ENCODE peak calls at places on chromosomes 4 and X, in four cellular contexts. One of them, this sample, is unnamed.

GRCh38 chrX:9293051-9293496 is 171.8 kb upstream of the TBL1X start:
- DNase-seq in uterus: no peak
- DNase-seq in A549: no peak
- DNase-seq in thoracic aorta: no peak
- DNase-seq in this sample: no peak

GRCh38 chr4:73450398-73451004 is 14.5 kb downstream of the AFP start:
- DNase-seq in uterus: no peak
- DNase-seq in A549: no peak
- DNase-seq in thoracic aorta: peak; percentile 6
- DNase-seq in this sample: peak; percentile 44

GRCh38 chrX:132743086-132743485 is 215.3 kb downstream of the HS6ST2 start:
- DNase-seq in uterus: no peak
- DNase-seq in A549: no peak
- DNase-seq in thoracic aorta: no peak
- DNase-seq in this sample: no peak

GRCh38 chr4:21835712-21836111 is 112.9 kb downstream of the KCNIP4 start:
- DNase-seq in uterus: no peak
- DNase-seq in A549: no peak
- DNase-seq in thoracic aorta: no peak
- DNase-seq in this sample: no peak

GRCh38 chr4:41203841-41204240 is 10.5 kb downstream of the APBB2 start:
- DNase-seq in uterus: no peak
- DNase-seq in A549: no peak
- DNase-seq in thoracic aorta: no peak
- DNase-seq in this sample: no peak

GRCh38 chr4:107824367-107825071 is at the start of gene SGMS2:
- DNase-seq in uterus: peak; percentile 85
- DNase-seq in A549: peak; percentile 68
- DNase-seq in thoracic aorta: peak; percentile 92
- DNase-seq in this sample: peak; percentile 77

GRCh38 chr4:56863441-56864129 is 42.1 kb upstream of the SPINK2 start:
- DNase-seq in uterus: no peak
- DNase-seq in A549: no peak
- DNase-seq in thoracic aorta: no peak
- DNase-seq in this sample: no peak

GRCh38 chr4:24001945-24002640 is 112.2 kb upstream of the PPARGC1A start:
- DNase-seq in uterus: no peak
- DNase-seq in A549: no peak
- DNase-seq in thoracic aorta: no peak
- DNase-seq in this sample: no peak

GRCh38 chr4:152079543-152080293 is 318.9 kb upstream of the GATB start:
- DNase-seq in uterus: no peak
- DNase-seq in A549: no peak
- DNase-seq in thoracic aorta: no peak
- DNase-seq in this sample: no peak

GRCh38 chrX:134191276-134191675 is 45.7 kb upstream of the CCDC160 start:
- DNase-seq in uterus: no peak
- DNase-seq in A549: no peak
- DNase-seq in thoracic aorta: no peak
- DNase-seq in this sample: no peak

GRCh38 chr4:53132117-53132889 is 233.6 kb downstream of the SCFD2 start:
- DNase-seq in uterus: no peak
- DNase-seq in A549: no peak
- DNase-seq in thoracic aorta: no peak
- DNase-seq in this sample: no peak

GRCh38 chr4:107577743-107578142 is 142.3 kb downstream of the PAPSS1 start:
- DNase-seq in uterus: no peak
- DNase-seq in A549: no peak
- DNase-seq in thoracic aorta: no peak
- DNase-seq in this sample: peak; percentile 22

GRCh38 chr4:88158038-88158359 is 440 bp downstream of the ABCG2 start:
- DNase-seq in uterus: no peak
- DNase-seq in A549: no peak
- DNase-seq in thoracic aorta: no peak
- DNase-seq in this sample: no peak

GRCh38 chrX:21655901-21656586 is 2.1 kb downstream of the KLHL34 start:
- DNase-seq in uterus: no peak
- DNase-seq in A549: no peak
- DNase-seq in thoracic aorta: no peak
- DNase-seq in this sample: no peak

GRCh38 chr4:106329027-106329618 is 12.8 kb downstream of the AIMP1 start:
- DNase-seq in uterus: no peak
- DNase-seq in A549: peak; percentile 18
- DNase-seq in thoracic aorta: no peak
- DNase-seq in this sample: no peak

DNA sequence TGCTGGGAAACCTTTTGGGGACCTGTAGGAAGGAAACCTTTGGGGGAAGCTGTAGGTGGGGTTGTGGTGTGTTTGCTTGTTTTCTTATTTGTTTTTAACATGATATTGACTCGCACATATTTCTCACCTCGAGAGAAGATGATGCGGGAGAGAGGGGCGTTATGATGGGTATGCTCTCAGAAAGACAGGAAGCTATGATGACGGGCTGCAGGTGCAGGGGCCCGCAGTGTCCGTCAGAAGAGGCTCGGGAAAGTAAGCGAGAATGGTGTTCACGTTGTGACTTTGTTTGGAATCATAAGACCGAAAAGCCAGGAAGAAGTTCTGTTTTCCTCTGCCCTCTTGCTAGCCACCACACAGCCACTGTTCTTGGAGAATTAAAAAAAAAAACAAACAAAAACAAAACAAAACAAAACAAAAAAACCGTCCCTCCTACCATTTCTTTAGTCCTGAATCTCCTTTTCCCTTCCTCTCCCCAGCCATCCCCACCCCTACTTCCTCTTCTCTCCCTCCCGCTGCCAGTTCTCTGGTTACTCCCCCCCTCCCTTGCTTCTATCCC is 369 bp upstream of the BMP3 start:
- DNase-seq in uterus: no peak
- DNase-seq in A549: no peak
- DNase-seq in thoracic aorta: no peak
- DNase-seq in this sample: no peak
- H3K4me1 ChIP-seq in uterus: no peaks in the 10 kb centered on the region
- H3K4me1 ChIP-seq in A549: no peaks in the 10 kb centered on the region
- H3K4me1 ChIP-seq in thoracic aorta: peaks cover 14% of the 10 kb centered on the region
- H3K4me1 ChIP-seq in this sample: peaks cover 8% of the 10 kb centered on the region

DNA sequence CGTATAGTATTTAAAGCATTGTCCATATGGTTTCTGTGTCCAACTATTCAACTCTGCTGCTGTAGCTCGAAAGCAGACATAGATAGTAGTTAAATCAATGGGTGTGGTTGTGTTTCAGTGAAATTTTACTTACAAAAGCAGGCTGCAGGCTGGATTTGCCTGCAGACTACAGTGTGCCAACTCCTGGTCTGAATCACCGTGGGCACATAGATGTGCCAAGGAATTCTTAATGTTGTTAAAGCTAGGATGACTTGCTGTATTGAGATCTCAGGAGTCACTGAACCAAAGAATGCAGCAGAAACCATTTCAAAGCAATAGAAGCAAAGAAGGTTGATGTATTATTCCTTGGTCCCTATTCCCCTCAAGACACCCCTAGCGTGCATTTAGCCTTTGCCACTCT is 379.0 kb downstream of the STIM2 start:
- DNase-seq in uterus: no peak
- DNase-seq in A549: no peak
- DNase-seq in thoracic aorta: no peak
- DNase-seq in this sample: no peak
- H3K4me1 ChIP-seq in uterus: no peaks in the 10 kb centered on the region
- H3K4me1 ChIP-seq in A549: no peaks in the 10 kb centered on the region
- H3K4me1 ChIP-seq in thoracic aorta: peaks cover 20% of the 10 kb centered on the region
- H3K4me1 ChIP-seq in this sample: no peaks in the 10 kb centered on the region

DNA sequence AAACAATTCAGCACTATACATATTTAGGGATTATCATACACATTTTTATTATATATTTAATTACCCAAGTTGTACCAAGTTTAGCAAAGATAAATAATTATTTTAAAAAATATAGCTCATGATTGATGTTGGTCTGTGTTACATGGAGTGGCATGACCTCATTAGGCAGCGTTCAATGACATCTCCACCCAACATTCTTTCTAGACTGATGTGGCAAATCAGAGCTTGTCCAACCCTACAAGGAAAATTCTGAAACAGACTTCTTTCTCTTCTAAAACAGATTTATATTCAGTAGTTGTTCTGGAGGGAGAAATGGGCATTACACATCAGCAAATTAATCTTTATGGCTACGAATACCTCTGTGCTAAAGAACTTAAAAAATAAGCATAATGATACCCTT is 189.7 kb downstream of the PDGFC start:
- DNase-seq in uterus: no peak
- DNase-seq in A549: no peak
- DNase-seq in thoracic aorta: no peak
- DNase-seq in this sample: no peak
- H3K4me1 ChIP-seq in uterus: peaks cover 8% of the 10 kb centered on the region
- H3K4me1 ChIP-seq in A549: peaks cover 23% of the 10 kb centered on the region
- H3K4me1 ChIP-seq in thoracic aorta: peaks cover 39% of the 10 kb centered on the region
- H3K4me1 ChIP-seq in this sample: peaks cover 35% of the 10 kb centered on the region

GRCh38 chrX:44244008-44244407 is 99.5 kb downstream of the EFHC2 start:
- DNase-seq in uterus: no peak
- DNase-seq in A549: no peak
- DNase-seq in thoracic aorta: no peak
- DNase-seq in this sample: no peak

GRCh38 chrX:44241551-44241950 is 101.9 kb downstream of the EFHC2 start:
- DNase-seq in uterus: no peak
- DNase-seq in A549: no peak
- DNase-seq in thoracic aorta: no peak
- DNase-seq in this sample: no peak

GRCh38 chrX:44247468-44247867 is 96.0 kb downstream of the EFHC2 start:
- DNase-seq in uterus: no peak
- DNase-seq in A549: no peak
- DNase-seq in thoracic aorta: no peak
- DNase-seq in this sample: no peak

GRCh38 chrX:44246826-44247225 is 96.6 kb downstream of the EFHC2 start:
- DNase-seq in uterus: no peak
- DNase-seq in A549: no peak
- DNase-seq in thoracic aorta: no peak
- DNase-seq in this sample: no peak

DNA sequence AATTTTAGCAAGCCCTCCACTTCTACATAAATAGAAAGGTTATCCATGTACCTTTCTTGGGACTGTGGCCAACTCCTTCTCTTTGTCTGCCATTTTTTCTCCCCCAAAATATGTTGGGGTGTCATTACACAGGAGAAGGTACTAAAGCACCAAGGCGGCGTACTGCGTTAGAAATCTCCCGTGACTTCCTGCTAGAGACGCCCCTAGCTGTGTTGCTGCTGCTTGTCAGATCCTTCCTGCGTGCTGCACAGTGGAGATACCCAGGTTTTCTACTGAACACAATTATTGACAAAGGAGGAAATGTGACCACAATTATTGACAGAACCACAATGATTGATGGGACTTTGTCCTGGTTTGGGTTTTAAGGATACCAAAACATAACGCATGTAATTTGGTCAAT is 97.7 kb downstream of the EFHC2 start:
- DNase-seq in uterus: no peak
- DNase-seq in A549: no peak
- DNase-seq in thoracic aorta: no peak
- DNase-seq in this sample: no peak
- H3K4me1 ChIP-seq in uterus: no peaks in the 10 kb centered on the region
- H3K4me1 ChIP-seq in A549: no peaks in the 10 kb centered on the region
- H3K4me1 ChIP-seq in thoracic aorta: no peaks in the 10 kb centered on the region
- H3K4me1 ChIP-seq in this sample: no peaks in the 10 kb centered on the region

GRCh38 chr4:168637872-168638756 is 141.3 kb downstream of the PALLD start:
- DNase-seq in uterus: no peak
- DNase-seq in A549: no peak
- DNase-seq in thoracic aorta: no peak
- DNase-seq in this sample: no peak
- H3K4me1 ChIP-seq in uterus: peaks cover 5% of the 10 kb centered on the region
- H3K4me1 ChIP-seq in A549: peaks cover 47% of the 10 kb centered on the region
- H3K4me1 ChIP-seq in thoracic aorta: peaks cover 59% of the 10 kb centered on the region
- H3K4me1 ChIP-seq in this sample: peaks cover 44% of the 10 kb centered on the region

GRCh38 chr4:140153419-140153743 is 603 bp downstream of the MAML3 start:
- DNase-seq in uterus: no peak
- DNase-seq in A549: no peak
- DNase-seq in thoracic aorta: no peak
- DNase-seq in this sample: no peak

GRCh38 chr4:140152015-140152703 is 1.8 kb downstream of the MAML3 start:
- DNase-seq in uterus: peak; percentile 78
- DNase-seq in A549: peak; percentile 61
- DNase-seq in thoracic aorta: no peak
- DNase-seq in this sample: no peak

GRCh38 chr4:140153744-140154571 is at the start of gene MAML3:
- DNase-seq in uterus: peak; percentile 95
- DNase-seq in A549: no peak
- DNase-seq in thoracic aorta: peak; percentile 87
- DNase-seq in this sample: peak; percentile 92

GRCh38 chr4:140151700-140152014 is 2.3 kb downstream of the MAML3 start:
- DNase-seq in uterus: peak; percentile 78
- DNase-seq in A549: peak; percentile 80
- DNase-seq in thoracic aorta: peak; percentile 30
- DNase-seq in this sample: peak; percentile 94

GRCh38 chr4:140152760-140153418 is 1.1 kb downstream of the MAML3 start:
- DNase-seq in uterus: peak; percentile 66
- DNase-seq in A549: no peak
- DNase-seq in thoracic aorta: peak; percentile 23
- DNase-seq in this sample: peak; percentile 56
- H3K4me1 ChIP-seq in uterus: no peaks in the 10 kb centered on the region
- H3K4me1 ChIP-seq in A549: peaks cover 28% of the 10 kb centered on the region
- H3K4me1 ChIP-seq in thoracic aorta: peaks cover 7% of the 10 kb centered on the region
- H3K4me1 ChIP-seq in this sample: no peaks in the 10 kb centered on the region

This sample was measured in SJSA1.